ENCODE peak calls at places on chromosomes 6 and 20, in four cellular contexts. Y is progenitor cell of endocrine pancreas, S is endothelial cell, R is prostate gland. K is an unnamed sample.

GRCh38 chr20:3614509-3614908 is 48.7 kb downstream of the GFRA4 start:
- DNase-seq in Y (no peak), R (no peak), S (no peak), K (no peak)

GRCh38 chr20:61588356-61589054 is 336.4 kb downstream of the CDH4 start:
- DNase-seq in Y (no peak), S (no peak), R (no peak), K (no peak)

GRCh38 chr6:36595168-36595818 is 1.1 kb downstream of the SRSF3 start:
- DNase-seq in S (peak), Y (no peak), R (peak), K (peak)

GRCh38 chr20:2798814-2799213 is 1.6 kb downstream of the CPXM1 start:
- DNase-seq in Y (no peak), S (no peak), R (no peak), K (no peak)

GRCh38 chr6:117615981-117616961 is 14.0 kb upstream of the GOPC start:
- DNase-seq in Y (no peak), S (no peak), R (no peak), K (no peak)

GRCh38 chr6:156862711-156863110 is 85.5 kb downstream of the ARID1B start:
- DNase-seq in Y (no peak), R (no peak), S (no peak), K (no peak)

GRCh38 chr20:50540620-50541605 is 30.7 kb downstream of the PTPN1 start:
- DNase-seq in R (no peak), S (no peak), Y (no peak), K (no peak)

GRCh38 chr20:63217706-63218105 is 1.8 kb upstream of the YTHDF1 start:
- DNase-seq in Y (no peak), R (no peak), S (no peak), K (no peak)

GRCh38 chr6:144266091-144266649 is 19.0 kb upstream of the UTRN start:
- DNase-seq in S (peak), R (peak), Y (no peak), K (no peak)

GRCh38 chr6:56312049-56312448 is 64.7 kb upstream of the COL21A1 start:
- DNase-seq in S (no peak), R (peak), Y (no peak), K (no peak)

GRCh38 chr20:54194724-54195438 is 13.0 kb upstream of the PFDN4 start:
- DNase-seq in R (no peak), Y (no peak), S (no peak), K (no peak)

GRCh38 chr6:24774696-24775519 is at the start of gene GMNN:
- DNase-seq in R (peak), S (peak), Y (peak), K (peak)

GRCh38 chr6:116512709-116513108 is 1.3 kb downstream of the CALHM5 start:
- DNase-seq in Y (no peak), S (no peak), R (no peak), K (no peak)